ENCODE peak calls at places on chromosomes 12 and 14, in six cellular contexts. P is choroid plexus epithelial cell, I is GM20000, S is sigmoid colon, Y is AG10803, L is astrocyte of the spinal cord. K is an unnamed sample.

GRCh38 chr12:120072472-120072871 is 44.1 kb downstream of the RAB35 start:
- DNase-seq in P (no peak), I (no peak), S (no peak), Y (no peak), L (no peak), K (no peak)

GRCh38 chr12:68236421-68237059 is 10.9 kb upstream of the IL26 start:
- DNase-seq in P (peak), I (peak), S (no peak), Y (no peak), L (no peak), K (no peak)

GRCh38 chr12:9273276-9273675 is 65.1 kb upstream of the PZP start:
- DNase-seq in P (peak), I (no peak), S (no peak), Y (peak), L (peak), K (no peak)

GRCh38 chr12:77122661-77123060 is 57.3 kb upstream of the E2F7 start:
- DNase-seq in P (peak), I (no peak), S (no peak), Y (peak), L (no peak), K (no peak)

GRCh38 chr14:101256266-101256665 is 305.0 kb upstream of the DIO3 start:
- DNase-seq in P (no peak), I (no peak), S (no peak), Y (no peak), L (no peak), K (no peak)

GRCh38 chr14:65588426-65589140 is 176.1 kb downstream of the FUT8 start:
- DNase-seq in P (peak), I (no peak), S (no peak), Y (peak), L (peak), K (no peak)

GRCh38 chr12:101697930-101698781 is 716 bp downstream of the CHPT1 start:
- DNase-seq in P (peak), I (no peak), S (peak), Y (peak), L (peak), K (peak)

GRCh38 chr14:35814371-35815005 is 5.4 kb upstream of the RALGAPA1 start:
- DNase-seq in P (peak), I (peak), S (no peak), Y (peak), L (peak), K (peak)

GRCh38 chr12:52020539-52021336 is 14.0 kb downstream of the TAMALIN start:
- DNase-seq in P (peak), I (peak), S (peak), Y (no peak), L (peak), K (peak)

GRCh38 chr12:10223208-10223607 is 10.5 kb downstream of the GABARAPL1 start:
- DNase-seq in P (no peak), I (no peak), S (no peak), Y (no peak), L (no peak), K (no peak)

GRCh38 chr14:64680013-64680674 is 24.1 kb upstream of the PLEKHG3 start:
- DNase-seq in P (no peak), I (no peak), S (no peak), Y (peak), L (no peak), K (no peak)

GRCh38 chr12:4153343-4153892 is 120.1 kb upstream of the CCND2 start:
- DNase-seq in P (no peak), I (peak), S (no peak), Y (no peak), L (no peak), K (peak)

GRCh38 chr12:97716356-97716755 is 253.8 kb downstream of the RMST start:
- DNase-seq in P (peak), I (no peak), S (no peak), Y (no peak), L (peak), K (no peak)
- TF ChIP-seq CTCF in P (peak), I (no peak), S (peak), Y (peak), L (peak), K (no peak)

GRCh38 chr12:103705927-103706326 is 118.9 kb downstream of the STAB2 start:
- DNase-seq in P (no peak), I (no peak), S (no peak), Y (no peak), L (no peak), K (no peak)
- TF ChIP-seq CTCF in P (peak), I (no peak), S (no peak), Y (no peak), L (no peak), K (no peak)

GRCh38 chr14:49622022-49622607 is 1.5 kb downstream of the MGAT2 start:
- DNase-seq in P (no peak), I (no peak), S (no peak), Y (no peak), L (no peak), K (no peak)

GRCh38 chr14:49619730-49620129 is 696 bp downstream of the RPL36AL start:
- DNase-seq in P (no peak), I (no peak), S (no peak), Y (no peak), L (no peak), K (no peak)

GRCh38 chr14:49621114-49621881 is 699 bp downstream of the MGAT2 start:
- DNase-seq in P (no peak), I (peak), S (peak), Y (peak), L (no peak), K (peak)

GRCh38 chr14:49617846-49618519 is 2.4 kb downstream of the RPL36AL start:
- DNase-seq in P (no peak), I (no peak), S (no peak), Y (no peak), L (no peak), K (no peak)

DNA sequence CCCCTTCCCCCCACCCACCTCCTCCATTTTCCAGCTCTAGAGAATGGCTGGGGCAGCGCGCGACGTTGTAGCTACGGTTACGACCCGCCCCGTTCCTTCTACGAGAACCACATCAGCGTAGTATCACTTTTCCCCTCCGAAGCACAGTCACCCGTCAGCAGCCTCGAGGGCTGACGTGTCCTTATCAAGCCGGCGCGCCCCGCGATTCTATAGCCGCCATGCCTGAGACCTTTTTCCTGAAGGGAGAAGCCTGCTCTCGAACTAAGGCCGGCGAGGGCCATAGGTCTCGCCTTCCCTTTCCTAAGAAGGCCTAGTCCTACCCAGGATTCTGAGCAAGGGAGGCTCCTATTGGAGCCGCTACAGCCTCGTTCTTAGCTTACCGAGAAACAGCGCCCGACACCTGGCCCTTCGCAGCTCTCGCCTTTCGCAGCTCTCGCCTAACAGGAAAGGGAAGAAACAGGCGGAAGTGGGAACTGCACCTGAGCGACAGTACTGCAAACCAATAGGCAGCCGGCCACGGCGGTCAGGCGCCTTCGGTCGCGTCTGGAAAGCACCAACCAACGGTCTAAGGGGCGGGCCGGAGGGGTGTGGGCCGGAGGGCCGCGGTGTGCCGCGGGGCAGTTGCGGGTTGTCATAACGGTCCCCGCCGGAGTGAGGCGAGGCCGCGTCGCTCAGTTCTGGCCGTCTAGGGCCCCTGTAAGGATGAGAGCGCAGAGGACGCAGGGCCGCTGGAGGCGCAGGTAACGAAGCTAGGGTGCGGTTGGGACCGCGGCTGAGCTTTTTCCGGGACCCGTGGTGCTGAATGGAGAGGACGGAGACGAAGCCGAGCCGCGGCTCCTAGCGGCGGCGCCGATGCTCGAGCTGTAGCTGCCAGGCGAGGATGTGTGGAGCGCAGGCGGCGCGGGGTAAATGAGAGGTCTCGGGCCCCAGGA is at the start of the genes MGAT2 and RPL36AL:
- DNase-seq in P (peak), I (peak), S (peak), Y (peak), L (peak), K (peak)
- TF ChIP-seq CTCF in P (peak), I (no peak), S (peak), Y (peak), L (peak), K (peak)

DNA sequence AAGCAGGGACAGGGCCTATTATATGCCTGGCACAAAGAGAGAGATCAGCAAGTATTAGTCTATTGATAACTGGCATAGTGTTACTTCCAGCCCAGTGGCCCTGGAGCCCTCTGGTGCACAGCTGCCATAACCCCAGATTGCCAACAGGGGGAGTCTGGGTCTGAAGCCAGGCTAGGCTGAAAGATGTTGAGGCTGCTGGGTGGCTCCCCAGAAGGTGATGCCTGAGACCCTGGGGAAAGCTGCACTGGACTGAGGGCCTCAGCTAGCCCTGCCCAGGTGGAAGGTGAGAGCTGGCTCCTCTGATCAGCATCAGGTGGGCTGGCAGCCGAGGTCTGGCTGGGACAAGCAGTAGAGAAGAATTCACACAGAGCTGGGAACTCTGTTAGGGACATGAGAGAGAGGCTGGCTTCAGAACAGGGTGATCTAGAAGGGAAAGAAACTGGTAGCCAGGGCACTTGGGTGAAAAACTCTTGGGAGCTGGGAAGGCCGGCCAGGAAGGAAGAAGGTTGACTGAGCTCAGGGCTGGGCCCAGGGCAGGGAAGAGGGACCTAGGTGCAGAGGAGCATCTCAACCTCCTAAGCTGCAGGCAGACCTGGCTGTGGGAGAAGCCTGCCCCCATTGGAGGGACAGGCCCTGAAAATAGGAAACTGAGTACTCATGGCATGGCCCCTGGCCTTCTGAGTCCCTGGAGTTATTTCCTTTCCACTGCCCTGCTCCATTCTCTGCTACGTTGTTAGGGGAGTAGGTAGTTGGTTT is 3.9 kb downstream of the GZMH start:
- DNase-seq in P (no peak), I (peak), S (no peak), Y (peak), L (no peak), K (peak)
- TF ChIP-seq CTCF in P (peak), I (peak), S (peak), Y (peak), L (no peak), K (peak)

DNA sequence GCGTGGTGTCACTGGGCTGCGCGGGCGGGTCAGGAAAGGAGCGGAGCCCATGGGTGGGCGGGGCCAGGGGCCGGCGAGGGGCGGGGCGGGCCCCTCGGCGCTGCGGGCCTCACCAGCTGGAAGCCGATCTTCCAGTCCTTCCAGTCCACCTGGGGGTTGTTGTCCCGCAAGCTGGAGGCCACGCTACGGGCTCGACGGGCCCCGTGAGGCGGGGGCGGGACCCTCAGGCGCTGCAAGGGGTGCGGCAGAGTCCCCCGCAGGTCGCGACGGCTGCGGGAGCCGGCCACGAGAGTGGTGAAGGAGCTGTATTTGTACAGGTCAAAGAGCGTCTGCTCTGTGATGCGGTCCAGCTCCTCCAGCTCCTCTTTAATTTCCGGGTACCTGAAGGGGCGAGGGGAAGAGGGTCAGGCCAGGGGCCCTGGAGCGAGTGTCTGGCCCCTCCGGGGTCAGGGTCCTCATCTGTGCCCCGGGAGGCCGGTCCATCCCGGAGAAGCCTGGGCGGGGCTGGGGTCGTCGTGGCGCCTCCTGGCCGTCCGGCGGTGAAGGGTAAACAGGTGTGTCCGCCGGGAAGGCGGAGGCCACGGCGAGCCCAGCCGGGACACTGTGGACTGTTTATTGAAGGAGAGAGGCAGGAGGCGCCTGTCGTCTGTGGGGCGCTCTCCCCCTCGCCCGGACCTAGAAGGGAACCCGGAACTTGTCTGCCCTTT is 11.9 kb downstream of the SCNN1A start:
- DNase-seq in P (peak), I (peak), S (peak), Y (peak), L (peak), K (peak)
- TF ChIP-seq CTCF in P (no peak), I (no peak), S (no peak), Y (no peak), L (no peak), K (no peak)

GRCh38 chr12:32211769-32212156 is 105.1 kb downstream of the BICD1 start:
- DNase-seq in P (no peak), I (no peak), S (no peak), Y (no peak), L (no peak), K (no peak)

GRCh38 chr12:32217354-32218310 is 111.0 kb downstream of the BICD1 start:
- DNase-seq in P (peak), I (no peak), S (no peak), Y (peak), L (peak), K (peak)

GRCh38 chr12:32211066-32211768 is 104.6 kb downstream of the BICD1 start:
- DNase-seq in P (no peak), I (no peak), S (no peak), Y (no peak), L (no peak), K (no peak)

GRCh38 chr12:32214723-32215122 is 108.1 kb downstream of the BICD1 start:
- DNase-seq in P (no peak), I (no peak), S (no peak), Y (no peak), L (no peak), K (no peak)
- TF ChIP-seq CTCF in P (no peak), I (no peak), S (no peak), Y (no peak), L (no peak), K (no peak)

DNA sequence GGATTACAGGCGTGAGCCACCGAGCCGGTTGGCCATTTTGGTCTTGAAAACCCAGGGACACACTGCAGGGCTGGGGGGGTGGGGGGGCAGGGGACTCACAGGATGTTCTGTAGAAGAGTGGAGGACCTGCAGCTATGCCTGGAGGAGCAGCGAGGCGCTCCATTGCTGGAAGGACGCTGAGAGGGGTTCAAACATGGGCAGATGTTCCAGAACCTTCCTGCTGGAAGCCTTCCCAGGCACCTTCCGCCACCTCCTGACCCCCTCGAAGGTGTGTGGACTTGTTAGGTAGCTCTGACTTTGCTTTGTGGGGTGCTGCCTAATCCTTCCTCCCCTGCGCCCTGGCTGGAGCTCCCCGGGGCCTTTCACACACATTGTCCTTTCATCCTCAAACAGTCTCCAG is 19.6 kb upstream of the PPP1R13B start:
- DNase-seq in P (no peak), I (no peak), S (no peak), Y (no peak), L (no peak), K (no peak)
- TF ChIP-seq CTCF in P (no peak), I (no peak), S (no peak), Y (no peak), L (no peak), K (no peak)

DNA sequence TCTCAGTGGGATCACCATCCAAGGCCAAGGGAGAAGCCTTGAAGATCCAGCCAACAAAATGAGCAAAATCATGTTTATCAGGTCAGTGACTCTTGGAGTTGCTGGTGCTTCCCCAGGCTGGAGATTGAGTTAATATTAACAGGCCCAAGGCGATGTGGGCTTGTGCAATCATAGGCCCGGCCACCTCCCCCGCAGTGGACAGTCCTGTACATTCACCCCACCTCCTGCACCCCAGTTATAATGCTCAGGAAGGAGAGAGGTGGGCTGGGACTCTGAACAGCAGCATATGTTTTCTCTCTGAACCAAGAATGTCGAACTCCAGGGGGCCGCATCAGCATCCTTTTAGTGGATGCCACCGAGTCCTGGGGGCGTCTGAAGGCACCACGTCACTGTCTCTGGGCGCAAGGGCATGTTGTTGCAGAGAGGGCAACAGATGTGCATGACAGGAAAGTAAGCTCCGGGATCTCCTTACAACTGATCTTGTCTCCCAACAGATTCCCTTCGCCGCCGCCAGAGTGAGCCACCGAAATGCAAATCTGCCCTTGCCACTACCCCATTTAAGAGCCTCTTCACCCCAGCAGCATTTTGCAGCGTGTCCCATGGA is 32.2 kb upstream of the SERPINA6 start:
- DNase-seq in P (peak), I (no peak), S (no peak), Y (peak), L (peak), K (peak)
- TF ChIP-seq CTCF in P (peak), I (no peak), S (peak), Y (peak), L (peak), K (peak)